ENCODE peak calls at places on chromosome 12, in nine cellular contexts. One of them, this sample, is unnamed.

GRCh38 chr12:68349921-68350606 is 17.9 kb upstream of the MDM1 start:
- DNase-seq in CD4-positive, alpha-beta T cell: no peak
- DNase-seq in uterus: no peak
- DNase-seq in right lobe of liver: no peak
- DNase-seq in foreskin keratinocyte: no peak
- DNase-seq in mammary epithelial cell: no peak
- DNase-seq in tibial artery: no peak
- DNase-seq in A549: no peak
- DNase-seq in cardiac muscle cell: no peak
- DNase-seq in this sample: no peak

GRCh38 chr12:2960996-2961616 is 1.9 kb downstream of the TEAD4 start:
- DNase-seq in CD4-positive, alpha-beta T cell: no peak
- DNase-seq in uterus: no peak
- DNase-seq in right lobe of liver: no peak
- DNase-seq in foreskin keratinocyte: no peak
- DNase-seq in mammary epithelial cell: no peak
- DNase-seq in tibial artery: no peak
- DNase-seq in A549: no peak
- DNase-seq in cardiac muscle cell: no peak
- DNase-seq in this sample: no peak

GRCh38 chr12:2054091-2055018 is 1.6 kb downstream of the CACNA1C start:
- DNase-seq in CD4-positive, alpha-beta T cell: no peak
- DNase-seq in uterus: peak; percentile 51
- DNase-seq in right lobe of liver: no peak
- DNase-seq in foreskin keratinocyte: no peak
- DNase-seq in mammary epithelial cell: no peak
- DNase-seq in tibial artery: peak; percentile 67
- DNase-seq in A549: no peak
- DNase-seq in cardiac muscle cell: peak; percentile 29
- DNase-seq in this sample: peak; percentile 37

GRCh38 chr12:19220205-19220604 is 90.7 kb downstream of the PLEKHA5 start:
- DNase-seq in CD4-positive, alpha-beta T cell: no peak
- DNase-seq in uterus: no peak
- DNase-seq in right lobe of liver: no peak
- DNase-seq in foreskin keratinocyte: peak; percentile 71
- DNase-seq in mammary epithelial cell: peak; percentile 63
- DNase-seq in tibial artery: no peak
- DNase-seq in A549: no peak
- DNase-seq in cardiac muscle cell: no peak
- DNase-seq in this sample: no peak

GRCh38 chr12:63319386-63319785 is 168.4 kb upstream of the AVPR1A start:
- DNase-seq in CD4-positive, alpha-beta T cell: no peak
- DNase-seq in uterus: no peak
- DNase-seq in right lobe of liver: no peak
- DNase-seq in foreskin keratinocyte: peak; percentile 96
- DNase-seq in mammary epithelial cell: peak; percentile 94
- DNase-seq in tibial artery: no peak
- DNase-seq in A549: peak; percentile 12
- DNase-seq in cardiac muscle cell: peak; percentile 3
- DNase-seq in this sample: no peak

GRCh38 chr12:132506730-132507538 is 17.0 kb downstream of the FBRSL1 start:
- DNase-seq in CD4-positive, alpha-beta T cell: peak; percentile 58
- DNase-seq in uterus: peak; percentile 80
- DNase-seq in right lobe of liver: peak; percentile 69
- DNase-seq in foreskin keratinocyte: no peak
- DNase-seq in mammary epithelial cell: no peak
- DNase-seq in tibial artery: peak; percentile 88
- DNase-seq in A549: no peak
- DNase-seq in cardiac muscle cell: peak; percentile 58
- DNase-seq in this sample: peak; percentile 96

GRCh38 chr12:109734219-109735000 is 20.8 kb downstream of the FAM222A start:
- DNase-seq in CD4-positive, alpha-beta T cell: no peak
- DNase-seq in uterus: no peak
- DNase-seq in right lobe of liver: peak; percentile 35
- DNase-seq in foreskin keratinocyte: no peak
- DNase-seq in mammary epithelial cell: peak; percentile 8
- DNase-seq in tibial artery: peak; percentile 41
- DNase-seq in A549: no peak
- DNase-seq in cardiac muscle cell: no peak
- DNase-seq in this sample: no peak

GRCh38 chr12:46577063-46577776 is 204.6 kb upstream of the SLC38A2 start:
- DNase-seq in CD4-positive, alpha-beta T cell: no peak
- DNase-seq in uterus: no peak
- DNase-seq in right lobe of liver: no peak
- DNase-seq in foreskin keratinocyte: peak; percentile 76
- DNase-seq in mammary epithelial cell: peak; percentile 73
- DNase-seq in tibial artery: no peak
- DNase-seq in A549: no peak
- DNase-seq in cardiac muscle cell: no peak
- DNase-seq in this sample: no peak

GRCh38 chr12:16389594-16389993 is 42.1 kb downstream of the MGST1 start:
- DNase-seq in CD4-positive, alpha-beta T cell: no peak
- DNase-seq in uterus: no peak
- DNase-seq in right lobe of liver: no peak
- DNase-seq in foreskin keratinocyte: peak; percentile 81
- DNase-seq in mammary epithelial cell: peak; percentile 93
- DNase-seq in tibial artery: no peak
- DNase-seq in A549: no peak
- DNase-seq in cardiac muscle cell: no peak
- DNase-seq in this sample: no peak

GRCh38 chr12:93918262-93918661 is 230.1 kb upstream of the PLXNC1 start:
- DNase-seq in CD4-positive, alpha-beta T cell: no peak
- DNase-seq in uterus: peak; percentile 39
- DNase-seq in right lobe of liver: no peak
- DNase-seq in foreskin keratinocyte: peak; percentile 58
- DNase-seq in mammary epithelial cell: no peak
- DNase-seq in tibial artery: no peak
- DNase-seq in A549: no peak
- DNase-seq in cardiac muscle cell: no peak
- DNase-seq in this sample: no peak

GRCh38 chr12:94074216-94074969 is 74.0 kb upstream of the PLXNC1 start:
- DNase-seq in CD4-positive, alpha-beta T cell: no peak
- DNase-seq in uterus: peak; percentile 72
- DNase-seq in right lobe of liver: no peak
- DNase-seq in foreskin keratinocyte: no peak
- DNase-seq in mammary epithelial cell: no peak
- DNase-seq in tibial artery: peak; percentile 88
- DNase-seq in A549: no peak
- DNase-seq in cardiac muscle cell: no peak
- DNase-seq in this sample: peak; percentile 31

DNA sequence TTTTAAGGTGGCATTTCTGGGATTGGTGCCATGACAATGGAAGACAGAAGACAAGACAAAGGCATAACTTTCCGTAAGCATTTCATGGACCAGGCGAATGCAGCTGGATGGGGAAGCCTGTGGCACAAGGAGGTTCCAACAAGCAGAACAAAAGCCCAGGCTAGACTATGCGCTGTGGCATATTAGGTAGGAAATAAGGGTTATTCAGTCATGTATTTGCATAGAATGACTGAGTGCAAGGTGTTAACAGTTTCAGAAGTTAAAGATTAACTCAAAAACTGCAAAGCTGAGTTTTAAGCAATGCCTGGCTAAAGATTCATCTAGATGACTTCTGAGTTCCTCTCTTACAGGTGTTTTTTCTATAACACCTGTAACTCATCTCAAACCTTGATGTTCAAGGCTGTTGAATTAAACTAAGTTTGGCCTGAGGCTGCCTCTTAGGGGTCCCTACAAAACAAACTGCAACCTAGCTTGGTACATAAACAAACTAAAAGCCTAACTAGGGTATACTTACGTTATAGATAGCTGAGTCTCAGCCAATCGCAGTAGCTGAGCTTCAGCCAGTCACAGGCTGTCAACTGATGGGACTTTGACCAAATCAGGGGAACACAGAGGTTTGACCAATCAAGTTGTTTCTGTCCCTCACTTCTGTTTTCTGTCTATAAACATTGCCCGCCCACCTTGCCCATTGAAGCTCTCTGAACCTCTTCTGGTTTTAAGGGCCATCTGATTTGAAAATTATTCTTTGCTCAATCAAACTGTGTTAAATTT is 52.2 kb upstream of the PLBD1 start:
- DNase-seq in CD4-positive, alpha-beta T cell: no peak
- DNase-seq in uterus: no peak
- DNase-seq in right lobe of liver: no peak
- DNase-seq in foreskin keratinocyte: no peak
- DNase-seq in mammary epithelial cell: no peak
- DNase-seq in tibial artery: no peak
- DNase-seq in A549: no peak
- DNase-seq in cardiac muscle cell: no peak
- DNase-seq in this sample: no peak
- H3K27ac ChIP-seq in CD4-positive, alpha-beta T cell: no peak overlapping the region
- H3K27ac ChIP-seq in uterus: no peak overlapping the region
- H3K27ac ChIP-seq in right lobe of liver: no peak overlapping the region
- H3K27ac ChIP-seq in foreskin keratinocyte: no peak overlapping the region
- H3K27ac ChIP-seq in mammary epithelial cell: no peak overlapping the region
- H3K27ac ChIP-seq in tibial artery: no peak overlapping the region
- H3K27ac ChIP-seq in A549: no peak overlapping the region
- H3K27ac ChIP-seq in cardiac muscle cell: no peak overlapping the region
- H3K27ac ChIP-seq in this sample: no peak overlapping the region

GRCh38 chr12:120588948-120589930 is 8.0 kb upstream of the POP5 start:
- DNase-seq in CD4-positive, alpha-beta T cell: no peak
- DNase-seq in uterus: peak; percentile 24
- DNase-seq in right lobe of liver: no peak
- DNase-seq in foreskin keratinocyte: no peak
- DNase-seq in mammary epithelial cell: no peak
- DNase-seq in tibial artery: peak; percentile 71
- DNase-seq in A549: no peak
- DNase-seq in cardiac muscle cell: no peak
- DNase-seq in this sample: peak; percentile 86

GRCh38 chr12:120586860-120587259 is 5.7 kb upstream of the POP5 start:
- DNase-seq in CD4-positive, alpha-beta T cell: no peak
- DNase-seq in uterus: no peak
- DNase-seq in right lobe of liver: no peak
- DNase-seq in foreskin keratinocyte: no peak
- DNase-seq in mammary epithelial cell: no peak
- DNase-seq in tibial artery: no peak
- DNase-seq in A549: no peak
- DNase-seq in cardiac muscle cell: no peak
- DNase-seq in this sample: no peak

GRCh38 chr12:120592121-120593049 is 11.2 kb upstream of the POP5 start:
- DNase-seq in CD4-positive, alpha-beta T cell: no peak
- DNase-seq in uterus: no peak
- DNase-seq in right lobe of liver: no peak
- DNase-seq in foreskin keratinocyte: no peak
- DNase-seq in mammary epithelial cell: no peak
- DNase-seq in tibial artery: no peak
- DNase-seq in A549: no peak
- DNase-seq in cardiac muscle cell: no peak
- DNase-seq in this sample: no peak

GRCh38 chr12:120588371-120588770 is 7.2 kb upstream of the POP5 start:
- DNase-seq in CD4-positive, alpha-beta T cell: no peak
- DNase-seq in uterus: no peak
- DNase-seq in right lobe of liver: no peak
- DNase-seq in foreskin keratinocyte: no peak
- DNase-seq in mammary epithelial cell: no peak
- DNase-seq in tibial artery: no peak
- DNase-seq in A549: no peak
- DNase-seq in cardiac muscle cell: no peak
- DNase-seq in this sample: no peak

DNA sequence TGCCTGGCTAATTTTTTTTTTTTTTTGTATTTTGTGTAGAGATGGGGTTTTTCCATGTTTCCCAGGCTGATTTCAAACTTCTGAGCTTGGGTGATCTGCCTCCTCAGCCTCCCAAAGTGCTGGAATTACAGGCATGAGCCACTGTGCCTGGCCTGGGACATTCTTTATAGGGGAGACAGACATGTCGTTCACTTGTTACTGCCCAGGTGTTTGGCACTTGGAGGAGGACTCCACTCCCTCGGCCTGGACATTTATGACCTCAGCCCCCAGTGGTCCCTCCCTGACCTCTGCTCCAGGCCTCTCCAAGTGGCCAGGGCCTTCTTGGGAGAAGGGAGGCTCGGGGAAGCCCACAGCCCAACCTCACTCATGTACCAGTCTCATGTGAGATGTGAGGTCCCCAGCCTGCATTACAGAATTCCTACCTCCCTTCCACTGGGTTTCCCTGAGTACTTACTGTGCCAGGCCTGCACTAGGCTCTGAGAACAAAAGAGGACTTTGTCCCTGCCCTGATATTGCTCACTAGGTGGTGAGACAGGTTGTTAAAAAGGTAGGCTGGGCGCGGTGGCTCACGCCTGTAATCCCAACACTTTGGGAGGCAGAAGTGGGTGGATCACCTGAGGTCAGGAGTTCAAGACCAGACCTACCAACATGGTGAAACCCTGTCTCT is 9.7 kb upstream of the POP5 start:
- DNase-seq in CD4-positive, alpha-beta T cell: no peak
- DNase-seq in uterus: no peak
- DNase-seq in right lobe of liver: no peak
- DNase-seq in foreskin keratinocyte: no peak
- DNase-seq in mammary epithelial cell: no peak
- DNase-seq in tibial artery: no peak
- DNase-seq in A549: no peak
- DNase-seq in cardiac muscle cell: no peak
- DNase-seq in this sample: no peak
- H3K27ac ChIP-seq in CD4-positive, alpha-beta T cell: no peak overlapping the region
- H3K27ac ChIP-seq in uterus: no peak overlapping the region
- H3K27ac ChIP-seq in right lobe of liver: no peak overlapping the region
- H3K27ac ChIP-seq in foreskin keratinocyte: no peak overlapping the region
- H3K27ac ChIP-seq in mammary epithelial cell: no peak overlapping the region
- H3K27ac ChIP-seq in tibial artery: no peak overlapping the region
- H3K27ac ChIP-seq in A549: no peak overlapping the region
- H3K27ac ChIP-seq in cardiac muscle cell: no peak overlapping the region
- H3K27ac ChIP-seq in this sample: no peak overlapping the region

GRCh38 chr12:124411291-124411878 is 116.5 kb downstream of the RFLNA start:
- DNase-seq in CD4-positive, alpha-beta T cell: no peak
- DNase-seq in uterus: peak; percentile 86
- DNase-seq in right lobe of liver: no peak
- DNase-seq in foreskin keratinocyte: peak; percentile 88
- DNase-seq in mammary epithelial cell: peak; percentile 87
- DNase-seq in tibial artery: peak; percentile 91
- DNase-seq in A549: no peak
- DNase-seq in cardiac muscle cell: no peak
- DNase-seq in this sample: peak; percentile 81
- H3K27ac ChIP-seq in CD4-positive, alpha-beta T cell: no peak overlapping the region
- H3K27ac ChIP-seq in uterus: peak overlapping the region; percentile 89
- H3K27ac ChIP-seq in right lobe of liver: no peak overlapping the region
- H3K27ac ChIP-seq in foreskin keratinocyte: no peak overlapping the region
- H3K27ac ChIP-seq in mammary epithelial cell: no peak overlapping the region
- H3K27ac ChIP-seq in tibial artery: peak overlapping the region; percentile 60
- H3K27ac ChIP-seq in A549: peak overlapping the region; percentile 62
- H3K27ac ChIP-seq in cardiac muscle cell: peak overlapping the region; percentile 89
- H3K27ac ChIP-seq in this sample: peak overlapping the region; percentile 43

DNA sequence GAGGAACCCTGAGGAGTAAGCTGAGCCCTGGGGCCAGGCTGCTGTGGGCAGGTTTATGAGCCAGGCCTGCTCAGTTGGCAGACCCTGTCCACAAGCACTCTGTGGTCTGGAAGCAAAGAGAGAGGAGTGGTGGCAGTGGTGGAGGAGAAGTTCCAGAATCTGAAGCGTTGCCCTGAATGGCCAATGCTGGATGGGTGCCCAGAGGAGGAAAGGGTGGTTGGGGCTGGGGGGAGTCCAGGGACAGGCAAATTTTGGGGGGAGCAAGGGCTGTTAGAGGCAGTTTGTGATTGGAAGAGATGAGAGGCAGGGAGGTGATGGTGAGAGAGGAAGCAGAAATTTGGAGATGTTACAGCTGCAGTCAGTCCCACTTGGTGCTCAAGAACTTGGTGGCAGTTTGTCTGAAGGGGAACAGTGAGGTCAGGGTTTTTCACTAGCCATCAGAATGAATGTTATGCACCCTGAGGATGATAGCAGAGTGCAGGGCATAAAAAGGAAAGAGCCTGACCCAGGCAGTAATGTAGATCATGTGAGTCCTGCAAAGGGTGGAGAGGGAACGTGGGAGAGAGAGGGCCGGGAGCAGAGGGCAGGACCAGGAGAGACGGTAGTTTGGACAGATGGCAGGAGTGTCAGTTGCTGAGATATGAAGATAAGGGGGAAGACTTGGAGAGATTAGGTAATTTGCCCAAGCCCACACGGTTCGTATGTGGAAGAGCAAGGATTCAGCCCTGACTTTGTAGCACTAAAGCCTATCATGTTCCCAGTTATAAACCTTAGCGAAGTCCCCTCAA is 51.2 kb downstream of the GALNT8 start:
- DNase-seq in CD4-positive, alpha-beta T cell: no peak
- DNase-seq in uterus: no peak
- DNase-seq in right lobe of liver: no peak
- DNase-seq in foreskin keratinocyte: no peak
- DNase-seq in mammary epithelial cell: no peak
- DNase-seq in tibial artery: no peak
- DNase-seq in A549: no peak
- DNase-seq in cardiac muscle cell: no peak
- DNase-seq in this sample: no peak
- H3K27ac ChIP-seq in CD4-positive, alpha-beta T cell: no peak overlapping the region
- H3K27ac ChIP-seq in uterus: no peak overlapping the region
- H3K27ac ChIP-seq in right lobe of liver: no peak overlapping the region
- H3K27ac ChIP-seq in foreskin keratinocyte: no peak overlapping the region
- H3K27ac ChIP-seq in mammary epithelial cell: no peak overlapping the region
- H3K27ac ChIP-seq in tibial artery: peak overlapping the region; percentile 6
- H3K27ac ChIP-seq in A549: no peak overlapping the region
- H3K27ac ChIP-seq in cardiac muscle cell: no peak overlapping the region
- H3K27ac ChIP-seq in this sample: no peak overlapping the region